ENCODE peak calls at places on chromosomes 7 and 10, in six cellular contexts. D is tibial nerve, L is lower lobe of right lung, R is HL-60, E is astrocyte, C is HCT116. X is an unnamed sample.

GRCh38 chr7:4849390-4849789 is 12.4 kb downstream of the PAPOLB start:
- DNase-seq in D (peak; percentile 20), L (no peak), R (peak; percentile 9), E (peak; percentile 8), C (peak; percentile 12), X (no peak)

GRCh38 chr7:149791411-149792219 is 18.2 kb upstream of the ZNF467 start:
- DNase-seq in D (no peak), L (no peak), R (no peak), E (no peak), C (no peak), X (no peak)

GRCh38 chr10:31134303-31134928 is 102.8 kb upstream of the ZNF438 start:
- DNase-seq in D (no peak), L (no peak), R (no peak), E (peak; percentile 89), C (no peak), X (peak; percentile 57)

GRCh38 chr10:124743188-124744046 is 761 bp downstream of the FAM53B start:
- DNase-seq in D (no peak), L (peak; percentile 69), R (peak; percentile 65), E (no peak), C (no peak), X (no peak)

GRCh38 chr7:45921699-45922519 is 837 bp upstream of the IGFBP3 start:
- DNase-seq in D (peak; percentile 67), L (peak; percentile 51), R (no peak), E (peak; percentile 57), C (peak; percentile 44), X (no peak)

GRCh38 chr7:98168181-98168903 is 42.9 kb upstream of the BHLHA15 start:
- DNase-seq in D (peak; percentile 77), L (no peak), R (peak; percentile 44), E (peak; percentile 51), C (peak; percentile 67), X (no peak)

GRCh38 chr7:79199961-79200360 is 253.5 kb downstream of the MAGI2 start:
- DNase-seq in D (no peak), L (no peak), R (no peak), E (peak; percentile 4), C (no peak), X (no peak)

GRCh38 chr7:6588566-6588965 is 1.3 kb upstream of the INTS15 start:
- DNase-seq in D (no peak), L (no peak), R (no peak), E (no peak), C (no peak), X (no peak)

GRCh38 chr10:3468919-3469638 is 296.5 kb upstream of the PITRM1 start:
- DNase-seq in D (peak; percentile 64), L (peak; percentile 67), R (peak; percentile 25), E (peak; percentile 96), C (peak; percentile 44), X (peak; percentile 49)

GRCh38 chr7:124896001-124896400 is 33.6 kb downstream of the POT1 start:
- DNase-seq in D (no peak), L (no peak), R (no peak), E (no peak), C (no peak), X (no peak)

GRCh38 chr10:24114561-24114960 is 94.4 kb upstream of the KIAA1217 start:
- DNase-seq in D (no peak), L (no peak), R (no peak), E (peak; percentile 11), C (no peak), X (no peak)

GRCh38 chr7:1762238-1762945 is 92.3 kb downstream of the ELFN1 start:
- DNase-seq in D (no peak), L (no peak), R (no peak), E (no peak), C (no peak), X (no peak)

GRCh38 chr10:121032460-121032859 is 181.3 kb downstream of the WDR11 start:
- DNase-seq in D (no peak), L (no peak), R (peak; percentile 32), E (no peak), C (no peak), X (no peak)

GRCh38 chr10:92263396-92263795 is 27.5 kb downstream of the CPEB3 start:
- DNase-seq in D (no peak), L (no peak), R (no peak), E (no peak), C (no peak), X (no peak)

GRCh38 chr7:143884978-143885559 is 16.9 kb downstream of the TCAF1 start:
- DNase-seq in D (peak; percentile 41), L (no peak), R (no peak), E (peak; percentile 63), C (no peak), X (peak; percentile 84)

GRCh38 chr10:65786279-65786678 is 1139.6 kb upstream of the LRRTM3 start:
- DNase-seq in D (no peak), L (no peak), R (no peak), E (no peak), C (no peak), X (no peak)

GRCh38 chr7:40815512-40815911 is 680.7 kb downstream of the SUGCT start:
- DNase-seq in D (no peak), L (no peak), R (no peak), E (peak; percentile 75), C (no peak), X (no peak)

GRCh38 chr10:63629363-63630084 is 108.3 kb downstream of the REEP3 start:
- DNase-seq in D (peak; percentile 94), L (peak; percentile 96), R (peak; percentile 92), E (peak; percentile 99), C (peak; percentile 97), X (peak; percentile 83)

GRCh38 chr7:158707610-158708009 is 3.0 kb upstream of the NCAPG2 start:
- DNase-seq in D (no peak), L (no peak), R (no peak), E (peak; percentile 41), C (no peak), X (no peak)

GRCh38 chr7:115911466-115911865 is 119.1 kb downstream of the TFEC start:
- DNase-seq in D (no peak), L (no peak), R (no peak), E (no peak), C (no peak), X (no peak)

GRCh38 chr10:132703305-132704007 is 82.5 kb downstream of the NKX6-2 start:
- DNase-seq in D (no peak), L (peak; percentile 21), R (no peak), E (no peak), C (no peak), X (no peak)

GRCh38 chr7:77383333-77383740 is 32.8 kb downstream of the GSAP start:
- DNase-seq in D (no peak), L (no peak), R (no peak), E (peak; percentile 6), C (no peak), X (no peak)

GRCh38 chr7:139075871-139076686 is 33.4 kb downstream of the ZC3HAV1 start:
- DNase-seq in D (no peak), L (no peak), R (no peak), E (no peak), C (no peak), X (no peak)

DNA sequence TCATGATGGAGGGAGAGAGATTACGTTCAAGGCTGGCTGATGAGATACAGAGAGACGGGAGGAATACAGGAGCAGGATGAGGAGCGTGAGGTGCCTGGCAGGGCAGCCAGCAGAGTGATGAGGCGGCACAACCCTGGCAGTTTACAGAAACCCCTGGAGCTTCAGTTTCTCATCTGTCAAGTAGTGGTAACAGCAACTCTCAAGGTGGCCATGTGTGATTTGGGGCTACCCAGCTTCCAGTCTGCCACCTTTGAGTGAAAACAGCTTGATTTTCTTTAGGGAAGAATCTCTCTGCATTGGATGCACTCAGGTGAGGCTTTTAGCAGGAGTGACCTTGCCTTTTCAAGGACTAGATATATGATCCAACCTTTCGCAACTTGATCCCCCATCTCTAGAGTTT is 154.7 kb downstream of the CDCA7L start:
- DNase-seq in D (no peak), L (no peak), R (no peak), E (no peak), C (no peak), X (no peak)
- H3K27ac ChIP-seq in D (no peak overlapping the region), L (no peak overlapping the region), R (no peak overlapping the region), E (no peak overlapping the region), C (no peak overlapping the region), X (no peak overlapping the region)

GRCh38 chr10:12320892-12321291 is 28.5 kb upstream of the CAMK1D start:
- DNase-seq in D (no peak), L (no peak), R (no peak), E (no peak), C (no peak), X (no peak)

GRCh38 chr10:12324530-12324929 is 24.8 kb upstream of the CAMK1D start:
- DNase-seq in D (no peak), L (no peak), R (no peak), E (no peak), C (no peak), X (no peak)

GRCh38 chr10:12319085-12319484 is 30.3 kb upstream of the CAMK1D start:
- DNase-seq in D (no peak), L (no peak), R (no peak), E (no peak), C (no peak), X (no peak)

GRCh38 chr10:12322583-12323131 is 26.7 kb upstream of the CAMK1D start:
- DNase-seq in D (no peak), L (no peak), R (no peak), E (no peak), C (no peak), X (peak; percentile 9)

DNA sequence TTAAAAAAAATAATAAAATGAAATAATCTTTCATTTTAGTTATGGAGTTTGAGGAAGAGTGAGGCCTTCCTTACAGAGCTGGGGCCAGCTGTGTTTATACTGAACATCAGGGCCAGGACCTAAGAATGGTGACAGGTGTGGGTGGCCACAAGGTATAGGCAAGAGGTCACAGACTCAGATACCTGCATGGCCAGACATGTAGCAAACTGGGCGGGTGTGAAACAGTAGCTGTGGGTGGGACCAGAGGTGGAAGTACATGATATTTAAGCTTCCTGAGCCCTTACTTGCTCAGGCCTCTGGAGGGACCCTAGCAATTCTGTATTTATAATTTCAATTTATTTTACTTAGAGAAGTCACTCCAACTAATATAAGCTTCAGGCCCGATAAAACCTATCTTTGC is 27.7 kb upstream of the CAMK1D start:
- DNase-seq in D (no peak), L (no peak), R (no peak), E (no peak), C (no peak), X (no peak)
- H3K27ac ChIP-seq in D (no peak overlapping the region), L (no peak overlapping the region), R (no peak overlapping the region), E (no peak overlapping the region), C (no peak overlapping the region), X (no peak overlapping the region)

GRCh38 chr10:4941540-4942330 is 21.5 kb upstream of the AKR1C1 start:
- DNase-seq in D (no peak), L (no peak), R (no peak), E (no peak), C (no peak), X (no peak)
- H3K27ac ChIP-seq in D (peak overlapping the region; percentile 71), L (peak overlapping the region; percentile 56), R (no peak overlapping the region), E (no peak overlapping the region), C (no peak overlapping the region), X (peak overlapping the region; percentile 36)

DNA sequence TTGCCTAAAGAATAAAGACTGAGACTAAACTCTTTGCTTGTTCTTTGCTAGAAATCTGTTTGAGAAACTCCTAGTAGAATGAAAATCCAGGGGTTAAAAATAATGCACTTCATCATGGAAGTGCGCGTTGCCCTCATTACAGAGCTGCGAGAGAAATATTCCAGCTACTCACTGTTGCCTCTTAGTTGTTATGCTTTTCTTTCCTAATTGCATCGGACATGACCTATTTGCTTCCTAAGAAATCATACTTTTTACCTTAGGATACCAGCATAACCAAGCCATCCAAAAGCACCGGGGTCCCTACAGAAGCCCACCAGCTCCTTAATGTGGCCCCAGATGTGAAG is 643 bp downstream of the THSD7A start:
- DNase-seq in D (no peak), L (no peak), R (no peak), E (peak; percentile 25), C (no peak), X (no peak)
- H3K27ac ChIP-seq in D (peak overlapping the region; percentile 88), L (peak overlapping the region; percentile 66), R (no peak overlapping the region), E (no peak overlapping the region), C (no peak overlapping the region), X (peak overlapping the region; percentile 46)